ENCODE peak calls at places on chromosome 1, in four cellular contexts. Y, M, A and K are unnamed samples.

GRCh38 chr1:212518188-212518951 is 85.7 kb downstream of the NENF start:
- DNase-seq in Y (no peak), M (no peak), A (peak), K (no peak)

GRCh38 chr1:25549273-25550154 is 6.1 kb downstream of the LDLRAP1 start:
- DNase-seq in Y (no peak), M (peak), A (peak), K (peak)

GRCh38 chr1:171117085-171117484 is 26.4 kb downstream of the FMO3 start:
- DNase-seq in Y (no peak), M (no peak), A (no peak), K (no peak)

GRCh38 chr1:233112184-233113008 is 162.0 kb downstream of the NTPCR start:
- DNase-seq in Y (no peak), M (no peak), A (no peak), K (peak)

GRCh38 chr1:65148548-65149390 is 766 bp downstream of the AK4 start:
- DNase-seq in Y (peak), M (peak), A (peak), K (peak)

GRCh38 chr1:116664366-116664983 is 3.1 kb downstream of the IGSF3 start:
- DNase-seq in Y (no peak), M (no peak), A (no peak), K (no peak)

GRCh38 chr1:33021567-33022431 is 14.9 kb downstream of the AK2 start:
- DNase-seq in Y (no peak), M (no peak), A (no peak), K (no peak)

GRCh38 chr1:93649231-93649630 is 32.4 kb downstream of the BCAR3 start:
- DNase-seq in Y (no peak), M (no peak), A (no peak), K (no peak)

GRCh38 chr1:31639543-31639942 is 5.1 kb downstream of the PEF1 start:
- DNase-seq in Y (no peak), M (no peak), A (no peak), K (peak)

GRCh38 chr1:10387611-10388386 is 11.1 kb upstream of the PGD start:
- DNase-seq in Y (no peak), M (no peak), A (peak), K (peak)

GRCh38 chr1:168101336-168101735 is 35.4 kb downstream of the GPR161 start:
- DNase-seq in Y (no peak), M (no peak), A (no peak), K (no peak)